ENCODE peak calls at places on chromosomes 2 and 18, in four cellular contexts. One of them, this sample, is unnamed.

GRCh38 chr2:45690223-45690622 is 38.7 kb downstream of the PRKCE start:
- DNase-seq in frontal cortex: no peak
- DNase-seq in activated T-cell treated with anti-CD3 and anti-CD28 coated beads for 24 hours: no peak
- DNase-seq in GM23338: no peak
- DNase-seq in this sample: no peak

GRCh38 chr2:157822993-157823392 is 53.1 kb downstream of the ACVR1 start:
- DNase-seq in frontal cortex: no peak
- DNase-seq in GM23338: no peak
- DNase-seq in activated T-cell treated with anti-CD3 and anti-CD28 coated beads for 24 hours: no peak
- DNase-seq in this sample: no peak

GRCh38 chr2:127874378-127875271 is 11.1 kb downstream of the AMMECR1L start:
- DNase-seq in activated T-cell treated with anti-CD3 and anti-CD28 coated beads for 24 hours: no peak
- DNase-seq in frontal cortex: no peak
- DNase-seq in GM23338: no peak
- DNase-seq in this sample: no peak

GRCh38 chr18:55089595-55089994 is 130.3 kb upstream of the CCDC68 start:
- DNase-seq in frontal cortex: no peak
- DNase-seq in GM23338: no peak
- DNase-seq in activated T-cell treated with anti-CD3 and anti-CD28 coated beads for 24 hours: no peak
- DNase-seq in this sample: no peak

GRCh38 chr2:70103531-70104061 is 16.3 kb downstream of the PCBP1 start:
- DNase-seq in activated T-cell treated with anti-CD3 and anti-CD28 coated beads for 24 hours: no peak
- DNase-seq in frontal cortex: no peak
- DNase-seq in GM23338: no peak
- DNase-seq in this sample: no peak

GRCh38 chr2:70645733-70646420 is 92.3 kb upstream of the TGFA start:
- DNase-seq in GM23338: peak
- DNase-seq in frontal cortex: no peak
- DNase-seq in activated T-cell treated with anti-CD3 and anti-CD28 coated beads for 24 hours: no peak
- DNase-seq in this sample: peak

GRCh38 chr18:45255142-45255890 is 360.0 kb upstream of the SLC14A2 start:
- DNase-seq in activated T-cell treated with anti-CD3 and anti-CD28 coated beads for 24 hours: no peak
- DNase-seq in GM23338: peak
- DNase-seq in frontal cortex: no peak
- DNase-seq in this sample: no peak

GRCh38 chr18:70490008-70490933 is 201.4 kb downstream of the SOCS6 start:
- DNase-seq in GM23338: peak
- DNase-seq in activated T-cell treated with anti-CD3 and anti-CD28 coated beads for 24 hours: peak
- DNase-seq in frontal cortex: peak
- DNase-seq in this sample: peak

GRCh38 chr18:79765491-79766245 is 32.1 kb upstream of the KCNG2 start:
- DNase-seq in frontal cortex: no peak
- DNase-seq in activated T-cell treated with anti-CD3 and anti-CD28 coated beads for 24 hours: no peak
- DNase-seq in GM23338: no peak
- DNase-seq in this sample: no peak

GRCh38 chr18:51191139-51191717 is 6.3 kb downstream of the MEX3C start:
- DNase-seq in GM23338: no peak
- DNase-seq in frontal cortex: no peak
- DNase-seq in activated T-cell treated with anti-CD3 and anti-CD28 coated beads for 24 hours: no peak
- DNase-seq in this sample: no peak

GRCh38 chr2:204177251-204177976 is 240.9 kb downstream of the ICOS start:
- DNase-seq in frontal cortex: no peak
- DNase-seq in GM23338: no peak
- DNase-seq in activated T-cell treated with anti-CD3 and anti-CD28 coated beads for 24 hours: no peak
- DNase-seq in this sample: no peak

GRCh38 chr2:227325824-227326195 is 759 bp downstream of the MFF start:
- DNase-seq in activated T-cell treated with anti-CD3 and anti-CD28 coated beads for 24 hours: no peak
- DNase-seq in frontal cortex: peak
- DNase-seq in GM23338: peak
- DNase-seq in this sample: peak

GRCh38 chr2:64463784-64464183 is 9.8 kb downstream of the LGALSL start:
- DNase-seq in frontal cortex: no peak
- DNase-seq in activated T-cell treated with anti-CD3 and anti-CD28 coated beads for 24 hours: no peak
- DNase-seq in GM23338: no peak
- DNase-seq in this sample: no peak

GRCh38 chr2:241274127-241274526 is 41.3 kb downstream of the HDLBP start:
- DNase-seq in activated T-cell treated with anti-CD3 and anti-CD28 coated beads for 24 hours: no peak
- DNase-seq in GM23338: peak
- DNase-seq in frontal cortex: no peak
- DNase-seq in this sample: no peak

GRCh38 chr2:55842009-55842408 is 81.6 kb downstream of the EFEMP1 start:
- DNase-seq in activated T-cell treated with anti-CD3 and anti-CD28 coated beads for 24 hours: no peak
- DNase-seq in GM23338: no peak
- DNase-seq in frontal cortex: no peak
- DNase-seq in this sample: no peak

GRCh38 chr2:28052691-28053090 is 162.2 kb downstream of the BABAM2 start:
- DNase-seq in activated T-cell treated with anti-CD3 and anti-CD28 coated beads for 24 hours: no peak
- DNase-seq in frontal cortex: no peak
- DNase-seq in GM23338: no peak
- DNase-seq in this sample: no peak

GRCh38 chr2:16625201-16625729 is 40.4 kb downstream of the CYRIA start:
- DNase-seq in frontal cortex: no peak
- DNase-seq in GM23338: peak
- DNase-seq in activated T-cell treated with anti-CD3 and anti-CD28 coated beads for 24 hours: no peak
- DNase-seq in this sample: no peak

GRCh38 chr18:69992776-69993175 is 45.1 kb upstream of the CD226 start:
- DNase-seq in frontal cortex: no peak
- DNase-seq in activated T-cell treated with anti-CD3 and anti-CD28 coated beads for 24 hours: no peak
- DNase-seq in GM23338: no peak
- DNase-seq in this sample: no peak

GRCh38 chr2:10083692-10084566 is 3.7 kb upstream of the CYS1 start:
- DNase-seq in frontal cortex: no peak
- DNase-seq in GM23338: no peak
- DNase-seq in activated T-cell treated with anti-CD3 and anti-CD28 coated beads for 24 hours: no peak
- DNase-seq in this sample: no peak

GRCh38 chr18:49758263-49758610 is 55.1 kb downstream of the ACAA2 start:
- DNase-seq in frontal cortex: no peak
- DNase-seq in activated T-cell treated with anti-CD3 and anti-CD28 coated beads for 24 hours: no peak
- DNase-seq in GM23338: no peak
- DNase-seq in this sample: no peak

GRCh38 chr2:204544961-204545860 is at the start of gene PARD3B:
- DNase-seq in frontal cortex: peak
- DNase-seq in GM23338: peak
- DNase-seq in activated T-cell treated with anti-CD3 and anti-CD28 coated beads for 24 hours: peak
- DNase-seq in this sample: peak

GRCh38 chr2:105422801-105423200 is 23.9 kb upstream of the FHL2 start:
- DNase-seq in GM23338: no peak
- DNase-seq in activated T-cell treated with anti-CD3 and anti-CD28 coated beads for 24 hours: no peak
- DNase-seq in frontal cortex: no peak
- DNase-seq in this sample: no peak

GRCh38 chr2:121185571-121186074 is 99.4 kb downstream of the TFCP2L1 start:
- DNase-seq in GM23338: no peak
- DNase-seq in activated T-cell treated with anti-CD3 and anti-CD28 coated beads for 24 hours: no peak
- DNase-seq in frontal cortex: no peak
- DNase-seq in this sample: no peak

GRCh38 chr2:27242614-27242951 is 20.3 kb downstream of the SLC30A3 start:
- DNase-seq in GM23338: no peak
- DNase-seq in frontal cortex: no peak
- DNase-seq in activated T-cell treated with anti-CD3 and anti-CD28 coated beads for 24 hours: no peak
- DNase-seq in this sample: no peak

GRCh38 chr2:55862269-55862668 is 61.3 kb downstream of the EFEMP1 start:
- DNase-seq in activated T-cell treated with anti-CD3 and anti-CD28 coated beads for 24 hours: no peak
- DNase-seq in GM23338: no peak
- DNase-seq in frontal cortex: no peak
- DNase-seq in this sample: no peak

GRCh38 chr2:170974304-170974993 is 45.4 kb downstream of the GORASP2 start:
- DNase-seq in GM23338: peak
- DNase-seq in frontal cortex: no peak
- DNase-seq in activated T-cell treated with anti-CD3 and anti-CD28 coated beads for 24 hours: no peak
- DNase-seq in this sample: peak

GRCh38 chr2:55062754-55063153 is 12.5 kb upstream of the RTN4 start:
- DNase-seq in activated T-cell treated with anti-CD3 and anti-CD28 coated beads for 24 hours: no peak
- DNase-seq in GM23338: no peak
- DNase-seq in frontal cortex: no peak
- DNase-seq in this sample: no peak

GRCh38 chr18:79523221-79523737 is 127.5 kb downstream of the NFATC1 start:
- DNase-seq in activated T-cell treated with anti-CD3 and anti-CD28 coated beads for 24 hours: peak
- DNase-seq in GM23338: no peak
- DNase-seq in frontal cortex: no peak
- DNase-seq in this sample: no peak

GRCh38 chr2:25417715-25418369 is 76.1 kb upstream of the DNMT3A start:
- DNase-seq in frontal cortex: no peak
- DNase-seq in GM23338: no peak
- DNase-seq in activated T-cell treated with anti-CD3 and anti-CD28 coated beads for 24 hours: no peak
- DNase-seq in this sample: peak